ENCODE peak calls at places on chromosomes 7 and 10, in eight cellular contexts. P is tibial nerve; D is SK-N-SH; B is activated CD8-positive, alpha-beta T cell treated with anti-CD3 and anti-CD28 coated beads for 36 hours; A is gastrocnemius medialis; K is fibroblast of lung; W is heart right ventricle; F is stomach. T is an unnamed sample.

GRCh38 chr7:17848516-17848915 is 91.8 kb downstream of the SNX13 start:
- DNase-seq in P (no peak), D (no peak), B (no peak), A (no peak), K (no peak), W (no peak), F (no peak), T (no peak)

GRCh38 chr7:96143495-96144259 is 178.2 kb downstream of the SLC25A13 start:
- DNase-seq in P (no peak), D (no peak), B (no peak), A (no peak), K (no peak), W (no peak), F (no peak), T (no peak)

GRCh38 chr10:104340692-104341091 is 2.4 kb upstream of the ITPRIP start:
- DNase-seq in P (no peak), D (no peak), B (no peak), A (no peak), K (no peak), W (no peak), F (no peak), T (no peak)

GRCh38 chr7:157517782-157518513 is 181.1 kb downstream of the DNAJB6 start:
- DNase-seq in P (peak), D (no peak), B (no peak), A (no peak), K (no peak), W (no peak), F (peak), T (no peak)

GRCh38 chr7:45253368-45253767 is 95.8 kb downstream of the RAMP3 start:
- DNase-seq in P (no peak), D (no peak), B (no peak), A (no peak), K (no peak), W (no peak), F (no peak), T (no peak)

GRCh38 chr7:74220229-74220628 is 10.4 kb downstream of the LAT2 start:
- DNase-seq in P (no peak), D (no peak), B (no peak), A (no peak), K (no peak), W (no peak), F (no peak), T (no peak)

GRCh38 chr10:22133640-22134624 is 83.9 kb downstream of the EBLN1 start:
- DNase-seq in P (no peak), D (peak), B (peak), A (no peak), K (peak), W (peak), F (no peak), T (no peak)

GRCh38 chr7:107622429-107622828 is 38.2 kb upstream of the SLC26A4 start:
- DNase-seq in P (no peak), D (no peak), B (no peak), A (no peak), K (peak), W (no peak), F (no peak), T (no peak)

GRCh38 chr10:126902157-126902556 is 3.1 kb upstream of the DOCK1 start:
- DNase-seq in P (no peak), D (no peak), B (peak), A (no peak), K (peak), W (no peak), F (no peak), T (no peak)

GRCh38 chr10:36703179-36703578 is 422.2 kb upstream of the ANKRD30A start:
- DNase-seq in P (no peak), D (no peak), B (no peak), A (no peak), K (no peak), W (no peak), F (no peak), T (no peak)

GRCh38 chr10:69684981-69685353 is 54.9 kb downstream of the FAM241B start:
- DNase-seq in P (no peak), D (no peak), B (no peak), A (no peak), K (no peak), W (no peak), F (no peak), T (no peak)

GRCh38 chr10:127736915-127737562 is at the start of gene FOXI2:
- DNase-seq in P (no peak), D (peak), B (no peak), A (no peak), K (no peak), W (peak), F (no peak), T (no peak)

GRCh38 chr10:46296629-46297275 is 10.0 kb downstream of the ANTXRL start:
- DNase-seq in P (no peak), D (no peak), B (no peak), A (no peak), K (no peak), W (no peak), F (peak), T (no peak)

GRCh38 chr7:23430902-23431259 is 39.4 kb downstream of the IGF2BP3 start:
- DNase-seq in P (no peak), D (no peak), B (no peak), A (no peak), K (no peak), W (no peak), F (no peak), T (no peak)

GRCh38 chr10:110502851-110503301 is 5.2 kb downstream of the DUSP5 start:
- DNase-seq in P (no peak), D (no peak), B (no peak), A (no peak), K (peak), W (peak), F (no peak), T (no peak)

DNA sequence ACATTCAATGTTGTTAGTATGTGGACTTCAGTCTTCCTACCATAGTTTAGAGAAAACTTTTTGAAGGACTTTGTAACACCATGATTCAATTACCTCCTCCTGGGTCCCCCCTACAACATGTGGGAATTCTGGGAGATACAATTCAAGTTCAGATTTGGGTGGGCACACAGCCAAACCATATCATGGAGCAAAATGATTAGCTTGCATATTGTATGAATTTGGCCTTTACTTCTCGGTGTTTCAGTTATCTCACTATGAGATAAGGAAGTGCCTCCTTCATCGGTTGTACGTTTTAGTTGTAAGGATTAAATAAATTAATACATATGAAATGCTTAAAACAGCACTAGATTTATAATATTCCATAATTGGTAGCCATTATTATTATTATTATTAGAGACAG is 428.7 kb downstream of the EXOC4 start:
- DNase-seq in P (no peak), D (no peak), B (no peak), A (no peak), K (no peak), W (no peak), F (no peak), T (no peak)
- TF ChIP-seq CTCF in P (no peak), D (no peak), B (no peak), A (no peak), K (no peak), W (no peak), F (no peak), T (no peak)

GRCh38 chr10:17781856-17782255 is 27.3 kb upstream of the MRC1 start:
- DNase-seq in P (no peak), D (no peak), B (no peak), A (no peak), K (no peak), W (no peak), F (no peak), T (no peak)
- TF ChIP-seq CTCF in P (no peak), D (no peak), B (no peak), A (no peak), K (no peak), W (no peak), F (no peak), T (no peak)

GRCh38 chr7:71422104-71422503 is 290.2 kb downstream of the GALNT17 start:
- DNase-seq in P (no peak), D (no peak), B (no peak), A (no peak), K (no peak), W (no peak), F (no peak), T (no peak)

GRCh38 chr7:71430246-71430645 is 298.3 kb downstream of the GALNT17 start:
- DNase-seq in P (no peak), D (no peak), B (no peak), A (no peak), K (no peak), W (no peak), F (no peak), T (no peak)

GRCh38 chr7:71419546-71420337 is 287.8 kb downstream of the GALNT17 start:
- DNase-seq in P (no peak), D (no peak), B (no peak), A (no peak), K (no peak), W (no peak), F (no peak), T (no peak)

GRCh38 chr7:71429116-71429515 is 297.2 kb downstream of the GALNT17 start:
- DNase-seq in P (no peak), D (no peak), B (no peak), A (no peak), K (no peak), W (no peak), F (no peak), T (no peak)

DNA sequence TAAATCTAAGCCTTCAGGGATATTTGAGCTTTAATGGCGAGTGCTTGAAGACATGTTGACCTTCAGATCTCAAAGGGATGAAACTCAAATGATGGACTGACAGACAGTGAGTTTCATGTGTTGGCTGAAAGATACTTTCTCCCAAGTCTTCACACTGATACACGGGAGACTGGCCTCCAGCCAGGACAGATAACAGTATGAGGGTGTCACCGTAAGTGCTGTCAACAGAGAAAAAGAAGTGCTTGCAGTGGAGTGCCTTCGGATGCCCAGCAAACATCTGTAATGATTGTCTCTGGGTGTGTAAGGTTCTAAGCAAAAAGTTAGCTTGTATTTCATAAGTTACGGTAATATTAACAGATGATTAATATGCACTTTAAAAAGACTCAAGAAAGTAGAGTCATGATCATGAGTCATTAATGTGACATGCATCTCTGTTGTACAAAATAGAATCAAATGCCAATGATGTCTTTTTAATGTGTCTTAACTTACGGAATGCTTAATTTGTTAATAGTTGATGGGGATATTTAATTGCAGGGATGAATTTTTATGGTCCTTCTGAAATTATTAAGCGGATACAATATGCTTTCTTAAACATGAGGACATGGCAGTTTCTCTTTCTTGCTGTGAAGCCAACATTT is 292.3 kb downstream of the GALNT17 start:
- DNase-seq in P (no peak), D (no peak), B (no peak), A (no peak), K (peak), W (no peak), F (no peak), T (no peak)
- TF ChIP-seq CTCF in P (no peak), D (no peak), B (no peak), A (no peak), K (no peak), W (no peak), F (no peak), T (no peak)

GRCh38 chr10:91137011-91137643 is 83.3 kb upstream of the PCGF5 start:
- DNase-seq in P (no peak), D (no peak), B (no peak), A (no peak), K (no peak), W (no peak), F (no peak), T (no peak)

GRCh38 chr10:91140995-91141549 is 79.4 kb upstream of the PCGF5 start:
- DNase-seq in P (no peak), D (no peak), B (no peak), A (no peak), K (no peak), W (no peak), F (no peak), T (no peak)

GRCh38 chr10:91137822-91138221 is 82.6 kb upstream of the PCGF5 start:
- DNase-seq in P (no peak), D (no peak), B (no peak), A (no peak), K (no peak), W (no peak), F (no peak), T (no peak)

DNA sequence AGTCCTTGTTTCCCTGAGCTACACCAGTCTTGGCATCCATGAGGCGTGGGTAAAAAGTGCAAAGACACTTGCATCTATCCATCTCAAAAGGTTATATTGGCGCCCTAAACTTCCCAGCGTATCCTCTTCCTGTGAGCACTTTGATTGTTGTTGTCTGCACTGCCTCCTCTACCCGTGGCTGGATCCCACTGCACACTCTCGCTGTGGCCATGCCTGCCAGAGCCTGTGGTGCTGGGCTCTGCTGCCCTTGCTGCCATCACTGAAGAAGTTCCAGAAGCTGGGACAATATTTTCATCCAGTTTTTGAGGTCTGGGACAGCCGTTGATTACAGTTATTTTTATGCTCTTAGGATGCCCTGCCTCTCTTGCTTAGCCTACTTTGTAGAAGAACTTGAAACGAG is 85.3 kb upstream of the PCGF5 start:
- DNase-seq in P (no peak), D (no peak), B (no peak), A (no peak), K (no peak), W (no peak), F (no peak), T (no peak)
- TF ChIP-seq CTCF in P (no peak), D (no peak), B (no peak), A (no peak), K (no peak), W (no peak), F (no peak), T (no peak)

GRCh38 chr10:71486465-71487114 is 89.9 kb downstream of the CDH23 start:
- DNase-seq in P (no peak), D (peak), B (peak), A (no peak), K (peak), W (no peak), F (peak), T (no peak)

GRCh38 chr10:71483871-71484270 is 87.2 kb downstream of the CDH23 start:
- DNase-seq in P (no peak), D (no peak), B (no peak), A (no peak), K (no peak), W (no peak), F (no peak), T (no peak)

GRCh38 chr10:71483135-71483534 is 86.4 kb downstream of the CDH23 start:
- DNase-seq in P (no peak), D (no peak), B (no peak), A (no peak), K (no peak), W (no peak), F (no peak), T (no peak)

GRCh38 chr10:71482620-71483019 is 85.9 kb downstream of the CDH23 start:
- DNase-seq in P (no peak), D (no peak), B (no peak), A (no peak), K (no peak), W (no peak), F (no peak), T (no peak)

GRCh38 chr10:71484352-71484751 is 87.6 kb downstream of the CDH23 start:
- DNase-seq in P (no peak), D (no peak), B (no peak), A (no peak), K (no peak), W (no peak), F (no peak), T (no peak)
- TF ChIP-seq CTCF in P (no peak), D (no peak), B (no peak), A (no peak), K (no peak), W (peak), F (no peak), T (no peak)

GRCh38 chr10:79202188-79203013 is 133.6 kb downstream of the ZMIZ1 start:
- DNase-seq in P (no peak), D (peak), B (peak), A (no peak), K (peak), W (no peak), F (peak), T (no peak)
- TF ChIP-seq CTCF in P (peak), D (peak), B (peak), A (peak), K (peak), W (peak), F (no peak), T (no peak)

DNA sequence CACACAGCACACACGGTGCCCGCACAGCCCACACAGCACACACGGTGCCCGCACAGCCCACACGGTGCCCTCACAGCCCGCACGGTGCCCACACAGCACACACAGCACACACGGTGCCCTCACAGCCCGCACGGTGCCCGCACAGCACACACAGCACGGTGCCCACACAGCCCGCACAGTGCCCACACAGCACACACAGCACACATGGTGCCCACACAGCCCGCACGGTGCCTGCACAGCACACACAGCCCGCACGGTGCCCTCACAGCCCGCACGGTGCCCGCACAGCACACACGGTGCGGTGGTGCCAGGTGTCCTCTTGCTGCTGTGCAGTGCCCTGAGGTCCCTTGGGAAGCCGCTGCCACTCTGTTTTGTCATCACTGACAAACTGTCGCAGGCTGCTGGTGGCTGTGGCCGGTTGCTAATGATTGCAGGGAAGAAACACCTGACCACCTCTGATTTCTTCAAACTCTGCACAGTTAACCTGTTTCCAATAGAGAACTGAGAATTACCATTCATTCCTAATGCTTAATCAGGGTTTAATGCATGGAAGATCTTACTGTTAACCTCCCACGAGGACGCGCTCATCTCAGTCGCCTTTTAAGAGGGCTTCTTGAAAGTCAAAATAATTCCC is 66.9 kb downstream of the GLRX3 start:
- DNase-seq in P (no peak), D (no peak), B (no peak), A (no peak), K (no peak), W (no peak), F (no peak), T (no peak)
- TF ChIP-seq CTCF in P (no peak), D (no peak), B (no peak), A (no peak), K (no peak), W (no peak), F (no peak), T (no peak)

GRCh38 chr10:75634947-75635346 is 203.5 kb downstream of the LRMDA start:
- DNase-seq in P (no peak), D (no peak), B (no peak), A (no peak), K (no peak), W (no peak), F (no peak), T (no peak)

GRCh38 chr10:75633568-75633967 is 202.1 kb downstream of the LRMDA start:
- DNase-seq in P (no peak), D (no peak), B (no peak), A (no peak), K (no peak), W (no peak), F (no peak), T (no peak)

GRCh38 chr10:75630746-75631145 is 199.3 kb downstream of the LRMDA start:
- DNase-seq in P (no peak), D (no peak), B (no peak), A (no peak), K (no peak), W (no peak), F (no peak), T (no peak)

GRCh38 chr10:75638752-75639151 is 207.3 kb downstream of the LRMDA start:
- DNase-seq in P (no peak), D (no peak), B (no peak), A (no peak), K (no peak), W (no peak), F (no peak), T (no peak)

GRCh38 chr10:75632750-75633462 is 201.5 kb downstream of the LRMDA start:
- DNase-seq in P (no peak), D (no peak), B (no peak), A (no peak), K (peak), W (peak), F (no peak), T (no peak)
- TF ChIP-seq CTCF in P (no peak), D (no peak), B (no peak), A (no peak), K (no peak), W (no peak), F (no peak), T (no peak)

DNA sequence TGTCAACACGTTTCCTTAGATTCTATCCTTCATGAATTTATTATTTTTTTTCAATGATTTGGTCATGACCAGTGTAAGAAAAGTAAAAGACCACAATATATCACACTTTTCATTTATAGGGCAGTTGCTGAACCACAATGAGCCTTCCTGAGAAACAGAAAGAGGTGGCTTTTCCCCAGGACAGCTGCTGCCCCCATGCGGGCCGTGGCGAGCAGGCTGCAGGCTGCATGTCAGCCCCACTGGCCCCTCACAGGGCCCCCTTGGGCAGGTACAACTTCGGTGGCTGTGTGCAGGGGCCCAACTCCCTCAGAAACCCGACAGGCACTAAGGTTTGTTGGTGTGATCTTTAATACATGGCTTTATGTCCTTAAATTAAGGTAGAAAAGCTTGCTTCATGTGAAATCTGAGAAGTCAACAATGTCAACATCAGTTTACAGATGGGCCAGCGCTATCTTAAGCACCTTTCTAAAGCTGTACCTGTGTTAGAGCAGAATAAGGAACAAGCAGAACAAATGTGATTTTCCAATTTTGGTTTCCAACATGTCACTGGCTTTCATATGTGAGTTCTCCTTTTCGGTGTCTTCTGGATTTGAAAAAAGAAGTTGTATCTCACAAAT is 10.6 kb downstream of the BEND7 start:
- DNase-seq in P (no peak), D (no peak), B (no peak), A (no peak), K (peak), W (no peak), F (no peak), T (no peak)
- TF ChIP-seq CTCF in P (no peak), D (no peak), B (no peak), A (no peak), K (peak), W (no peak), F (peak), T (no peak)

GRCh38 chr10:63812491-63812890 is 291.3 kb downstream of the REEP3 start:
- DNase-seq in P (no peak), D (no peak), B (no peak), A (no peak), K (no peak), W (no peak), F (no peak), T (no peak)
- TF ChIP-seq CTCF in P (no peak), D (no peak), B (no peak), A (no peak), K (no peak), W (no peak), F (no peak), T (no peak)